ENCODE peak calls at places on chromosomes 13 and 19, in eight cellular contexts. One of them, this sample, is unnamed.
A peak's percentile ranks its signal among the peaks of the same experiment; 100 is the strongest.

GRCh38 chr13:110937511-110938303 is 22.8 kb upstream of the ANKRD10 start:
- DNase-seq in EH: no peak
- DNase-seq in A549: no peak
- DNase-seq in GM04504: no peak
- DNase-seq in stimulated activated CD4-positive, alpha-beta T cell treated with anti-CD3 and anti-CD28 coated beads, Interleukin-4, amount 100 ng/mL, for 1 hour: no peak
- DNase-seq in germinal center: peak; percentile 35
- DNase-seq in kidney epithelial cell: no peak
- DNase-seq in Calu3: no peak
- DNase-seq in this sample: no peak

GRCh38 chr13:75305057-75305456 is 176.9 kb downstream of the TBC1D4 start:
- DNase-seq in EH: no peak
- DNase-seq in Calu3: no peak
- DNase-seq in A549: no peak
- DNase-seq in kidney epithelial cell: no peak
- DNase-seq in stimulated activated CD4-positive, alpha-beta T cell treated with anti-CD3 and anti-CD28 coated beads, Interleukin-4, amount 100 ng/mL, for 1 hour: no peak
- DNase-seq in GM04504: no peak
- DNase-seq in germinal center: no peak
- DNase-seq in this sample: no peak

GRCh38 chr19:33287438-33287837 is 14.9 kb downstream of the CEBPA start:
- DNase-seq in kidney epithelial cell: no peak
- DNase-seq in GM04504: no peak
- DNase-seq in EH: no peak
- DNase-seq in A549: no peak
- DNase-seq in germinal center: no peak
- DNase-seq in Calu3: no peak
- DNase-seq in stimulated activated CD4-positive, alpha-beta T cell treated with anti-CD3 and anti-CD28 coated beads, Interleukin-4, amount 100 ng/mL, for 1 hour: no peak
- DNase-seq in this sample: no peak

GRCh38 chr13:108176685-108177274 is 38.6 kb downstream of the LIG4 start:
- DNase-seq in A549: peak; percentile 8
- DNase-seq in germinal center: peak; percentile 44
- DNase-seq in Calu3: peak; percentile 3
- DNase-seq in GM04504: no peak
- DNase-seq in EH: no peak
- DNase-seq in kidney epithelial cell: no peak
- DNase-seq in stimulated activated CD4-positive, alpha-beta T cell treated with anti-CD3 and anti-CD28 coated beads, Interleukin-4, amount 100 ng/mL, for 1 hour: peak; percentile 65
- DNase-seq in this sample: peak; percentile 12

GRCh38 chr13:99018418-99019180 is 40.7 kb upstream of the DOCK9 start:
- DNase-seq in Calu3: no peak
- DNase-seq in germinal center: no peak
- DNase-seq in A549: no peak
- DNase-seq in stimulated activated CD4-positive, alpha-beta T cell treated with anti-CD3 and anti-CD28 coated beads, Interleukin-4, amount 100 ng/mL, for 1 hour: no peak
- DNase-seq in GM04504: no peak
- DNase-seq in kidney epithelial cell: no peak
- DNase-seq in EH: peak; percentile 68
- DNase-seq in this sample: no peak

GRCh38 chr19:14409157-14410053 is 9.7 kb downstream of the DDX39A start:
- DNase-seq in EH: no peak
- DNase-seq in Calu3: no peak
- DNase-seq in germinal center: no peak
- DNase-seq in kidney epithelial cell: no peak
- DNase-seq in GM04504: no peak
- DNase-seq in A549: no peak
- DNase-seq in stimulated activated CD4-positive, alpha-beta T cell treated with anti-CD3 and anti-CD28 coated beads, Interleukin-4, amount 100 ng/mL, for 1 hour: no peak
- DNase-seq in this sample: no peak

GRCh38 chr19:50837300-50837699 is 3.9 kb upstream of the KLK15 start:
- DNase-seq in kidney epithelial cell: no peak
- DNase-seq in A549: no peak
- DNase-seq in stimulated activated CD4-positive, alpha-beta T cell treated with anti-CD3 and anti-CD28 coated beads, Interleukin-4, amount 100 ng/mL, for 1 hour: no peak
- DNase-seq in Calu3: no peak
- DNase-seq in GM04504: no peak
- DNase-seq in EH: no peak
- DNase-seq in germinal center: no peak
- DNase-seq in this sample: no peak

GRCh38 chr13:59533561-59534337 is 630.0 kb downstream of the DIAPH3 start:
- DNase-seq in germinal center: no peak
- DNase-seq in A549: no peak
- DNase-seq in kidney epithelial cell: peak; percentile 39
- DNase-seq in GM04504: no peak
- DNase-seq in Calu3: peak; percentile 13
- DNase-seq in EH: peak; percentile 30
- DNase-seq in stimulated activated CD4-positive, alpha-beta T cell treated with anti-CD3 and anti-CD28 coated beads, Interleukin-4, amount 100 ng/mL, for 1 hour: no peak
- DNase-seq in this sample: no peak

GRCh38 chr13:37906880-37907279 is 37.3 kb upstream of the TRPC4 start:
- DNase-seq in A549: no peak
- DNase-seq in kidney epithelial cell: no peak
- DNase-seq in stimulated activated CD4-positive, alpha-beta T cell treated with anti-CD3 and anti-CD28 coated beads, Interleukin-4, amount 100 ng/mL, for 1 hour: no peak
- DNase-seq in germinal center: no peak
- DNase-seq in Calu3: no peak
- DNase-seq in GM04504: no peak
- DNase-seq in EH: no peak
- DNase-seq in this sample: no peak

GRCh38 chr19:35314031-35314430 is 15.0 kb upstream of the CD22 start:
- DNase-seq in EH: no peak
- DNase-seq in Calu3: no peak
- DNase-seq in kidney epithelial cell: no peak
- DNase-seq in GM04504: no peak
- DNase-seq in germinal center: no peak
- DNase-seq in stimulated activated CD4-positive, alpha-beta T cell treated with anti-CD3 and anti-CD28 coated beads, Interleukin-4, amount 100 ng/mL, for 1 hour: no peak
- DNase-seq in A549: no peak
- DNase-seq in this sample: no peak

GRCh38 chr19:13726323-13726722 is 38.0 kb upstream of the MRI1 start:
- DNase-seq in stimulated activated CD4-positive, alpha-beta T cell treated with anti-CD3 and anti-CD28 coated beads, Interleukin-4, amount 100 ng/mL, for 1 hour: no peak
- DNase-seq in GM04504: no peak
- DNase-seq in EH: no peak
- DNase-seq in germinal center: no peak
- DNase-seq in Calu3: no peak
- DNase-seq in A549: no peak
- DNase-seq in kidney epithelial cell: no peak
- DNase-seq in this sample: no peak

GRCh38 chr19:1875646-1876493 is 9.4 kb downstream of the ABHD17A start:
- DNase-seq in GM04504: peak; percentile 63
- DNase-seq in stimulated activated CD4-positive, alpha-beta T cell treated with anti-CD3 and anti-CD28 coated beads, Interleukin-4, amount 100 ng/mL, for 1 hour: peak; percentile 88
- DNase-seq in EH: peak; percentile 91
- DNase-seq in A549: no peak
- DNase-seq in kidney epithelial cell: peak; percentile 44
- DNase-seq in germinal center: peak; percentile 84
- DNase-seq in Calu3: peak; percentile 86
- DNase-seq in this sample: peak; percentile 76

GRCh38 chr19:42816901-42817300 is 51.4 kb upstream of the PSG8 start:
- DNase-seq in stimulated activated CD4-positive, alpha-beta T cell treated with anti-CD3 and anti-CD28 coated beads, Interleukin-4, amount 100 ng/mL, for 1 hour: no peak
- DNase-seq in germinal center: no peak
- DNase-seq in EH: peak; percentile 61
- DNase-seq in kidney epithelial cell: no peak
- DNase-seq in A549: no peak
- DNase-seq in GM04504: no peak
- DNase-seq in Calu3: no peak
- DNase-seq in this sample: no peak

GRCh38 chr19:6064016-6064702 is 46.1 kb downstream of the RFX2 start:
- DNase-seq in Calu3: no peak
- DNase-seq in EH: peak; percentile 50
- DNase-seq in A549: no peak
- DNase-seq in kidney epithelial cell: no peak
- DNase-seq in GM04504: no peak
- DNase-seq in stimulated activated CD4-positive, alpha-beta T cell treated with anti-CD3 and anti-CD28 coated beads, Interleukin-4, amount 100 ng/mL, for 1 hour: no peak
- DNase-seq in germinal center: no peak
- DNase-seq in this sample: no peak

GRCh38 chr19:8526345-8527062 is 12.5 kb upstream of the ZNF414 start:
- DNase-seq in germinal center: no peak
- DNase-seq in stimulated activated CD4-positive, alpha-beta T cell treated with anti-CD3 and anti-CD28 coated beads, Interleukin-4, amount 100 ng/mL, for 1 hour: no peak
- DNase-seq in Calu3: peak; percentile 92
- DNase-seq in EH: peak; percentile 92
- DNase-seq in A549: peak; percentile 67
- DNase-seq in kidney epithelial cell: peak; percentile 57
- DNase-seq in GM04504: peak; percentile 73
- DNase-seq in this sample: no peak

GRCh38 chr19:47518139-47518538 is 3.3 kb upstream of the NAPA start:
- DNase-seq in GM04504: no peak
- DNase-seq in Calu3: no peak
- DNase-seq in germinal center: peak; percentile 61
- DNase-seq in stimulated activated CD4-positive, alpha-beta T cell treated with anti-CD3 and anti-CD28 coated beads, Interleukin-4, amount 100 ng/mL, for 1 hour: peak; percentile 32
- DNase-seq in EH: no peak
- DNase-seq in kidney epithelial cell: no peak
- DNase-seq in A549: no peak
- DNase-seq in this sample: no peak

GRCh38 chr19:55590109-55590508 is 9.2 kb downstream of the FIZ1 start:
- DNase-seq in kidney epithelial cell: no peak
- DNase-seq in EH: no peak
- DNase-seq in stimulated activated CD4-positive, alpha-beta T cell treated with anti-CD3 and anti-CD28 coated beads, Interleukin-4, amount 100 ng/mL, for 1 hour: no peak
- DNase-seq in GM04504: no peak
- DNase-seq in A549: no peak
- DNase-seq in germinal center: no peak
- DNase-seq in Calu3: no peak
- DNase-seq in this sample: no peak